ENCODE peak calls at places on chromosomes 16 and 17, in eight cellular contexts. R is prostate gland; W is tibial artery; U is A549; H is HCT116; C is CD8-positive, alpha-beta T cell; J is cardiac muscle cell; Q is left ventricle myocardium inferior. D is an unnamed sample.

GRCh38 chr17:14458724-14459123 is 157.8 kb downstream of the HS3ST3B1 start:
- DNase-seq in Q (no peak), U (no peak), J (no peak), W (no peak), H (no peak), R (no peak), C (no peak), D (no peak)

GRCh38 chr17:79992657-79993389 is 42.8 kb downstream of the TBC1D16 start:
- DNase-seq in W (no peak), H (no peak), J (no peak), Q (no peak), R (no peak), C (no peak), U (no peak), D (peak; percentile 64)

GRCh38 chr17:49016775-49017463 is 19.7 kb downstream of the IGF2BP1 start:
- DNase-seq in H (peak; percentile 76), U (peak; percentile 95), W (peak; percentile 62), J (peak; percentile 92), C (no peak), Q (no peak), R (peak; percentile 21), D (no peak)

GRCh38 chr17:73544333-73544732 is 99.9 kb downstream of the SDK2 start:
- DNase-seq in W (no peak), H (no peak), R (no peak), C (no peak), Q (no peak), J (no peak), U (no peak), D (no peak)

GRCh38 chr17:61299517-61300513 is 99.8 kb upstream of the TBX2 start:
- DNase-seq in C (no peak), U (no peak), W (no peak), Q (no peak), H (no peak), J (no peak), R (no peak), D (no peak)

GRCh38 chr17:8581002-8581658 is 49.4 kb downstream of the MYH10 start:
- DNase-seq in J (no peak), Q (no peak), R (no peak), H (no peak), C (no peak), W (no peak), U (no peak), D (no peak)

GRCh38 chr16:17345043-17345442 is 125.7 kb downstream of the XYLT1 start:
- DNase-seq in H (no peak), C (peak; percentile 27), Q (peak; percentile 46), J (peak; percentile 39), W (peak; percentile 87), R (peak; percentile 78), U (no peak), D (no peak)

GRCh38 chr16:48329138-48329537 is 56.1 kb downstream of the SIAH1 start:
- DNase-seq in C (no peak), Q (no peak), U (no peak), W (no peak), H (no peak), J (no peak), R (no peak), D (no peak)

DNA sequence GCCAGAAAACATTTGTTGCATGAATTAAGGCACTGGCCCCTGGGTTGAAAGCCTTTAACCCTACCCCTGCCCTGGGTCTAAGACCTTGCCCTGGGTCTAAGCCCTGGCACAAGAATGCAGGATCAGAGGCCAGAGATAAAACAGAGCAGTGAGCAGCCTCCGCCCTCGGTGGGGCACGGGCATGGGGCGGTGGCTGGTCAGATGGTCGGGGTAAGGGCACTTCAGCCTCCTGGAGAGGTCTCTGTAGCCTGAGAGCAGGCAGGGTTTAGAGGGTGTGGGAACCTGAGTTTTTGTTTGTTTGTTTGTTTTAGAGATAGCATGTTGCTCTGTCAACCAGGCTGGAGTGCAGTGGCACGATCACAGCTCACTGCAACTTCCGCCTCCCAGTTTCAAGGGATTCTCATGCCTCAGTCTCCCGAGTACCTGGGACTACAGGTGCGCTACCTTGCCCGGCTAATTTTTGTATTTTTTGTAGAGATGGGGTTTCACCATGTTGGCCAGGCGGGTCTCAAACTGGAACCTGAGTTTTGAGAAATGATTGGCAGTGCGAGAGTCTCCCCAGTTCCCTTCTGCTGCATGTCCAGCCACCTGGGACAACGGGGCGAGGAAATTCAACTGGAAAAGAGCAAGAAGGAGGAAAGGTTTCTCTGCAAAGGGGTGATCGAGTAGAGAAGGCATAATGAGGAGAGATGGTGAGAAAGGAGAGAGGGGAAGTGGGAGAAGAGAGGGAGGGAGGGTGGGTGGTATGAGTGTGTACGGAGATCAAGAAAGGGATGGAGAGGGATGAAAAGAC is 27.7 kb downstream of the TNS4 start:
- DNase-seq in R (no peak), C (no peak), J (no peak), Q (no peak), W (no peak), H (no peak), U (no peak), D (no peak)
- H3K27ac ChIP-seq in R (no peak overlapping the region), C (no peak overlapping the region), J (no peak overlapping the region), Q (no peak overlapping the region), W (no peak overlapping the region), H (no peak overlapping the region), U (peak overlapping the region; percentile 96), D (no peak overlapping the region)

DNA sequence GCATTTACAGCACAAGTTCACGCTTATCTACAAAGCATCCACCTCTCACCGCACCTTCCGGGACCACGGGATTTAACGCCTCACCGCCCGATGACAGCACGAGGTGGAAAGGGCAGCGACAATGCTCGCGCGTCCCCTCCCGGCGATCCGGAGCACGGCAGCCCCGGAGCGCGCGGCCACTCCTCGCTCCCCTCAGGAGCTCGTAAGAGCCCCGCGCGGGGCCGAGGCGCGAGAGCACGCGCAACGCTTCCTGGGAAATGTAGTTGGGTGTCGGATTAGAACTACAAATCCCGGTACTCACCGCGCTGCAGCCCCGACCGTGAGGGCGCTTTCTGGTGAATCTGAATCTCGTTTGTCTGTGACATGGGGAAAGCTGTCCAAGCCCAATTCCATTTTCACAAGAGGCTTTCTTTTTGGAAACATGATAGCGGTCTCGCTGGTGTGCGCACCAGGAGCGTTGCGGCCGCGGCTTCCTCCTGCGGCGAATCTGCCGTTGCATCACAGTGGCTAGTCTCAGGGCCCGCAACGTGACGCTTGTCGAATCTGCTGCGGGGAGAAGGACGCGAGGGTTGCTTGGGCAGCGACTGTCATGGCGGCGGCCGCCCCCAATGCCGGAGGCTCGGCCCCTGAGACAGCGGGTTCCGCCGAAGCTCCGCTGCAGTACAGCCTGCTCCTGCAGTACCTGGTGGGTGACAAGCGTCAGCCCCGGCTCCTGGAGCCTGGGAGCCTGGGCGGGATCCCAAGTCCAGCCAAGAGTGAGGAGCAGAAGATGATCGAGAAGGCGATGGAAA is at the start of gene TIMM22:
- DNase-seq in R (peak; percentile 92), U (peak; percentile 98), C (peak; percentile 94), J (peak; percentile 99), Q (peak; percentile 92), H (peak; percentile 96), W (peak; percentile 94), D (peak; percentile 93)
- TF ChIP-seq CTCF in R (peak; percentile 74), U (peak; percentile 97), C (peak; percentile 90), J (peak; percentile 81), Q (peak; percentile 97), H (peak; percentile 91), W (peak; percentile 86), D (peak; percentile 77)

GRCh38 chr16:51150159-51150893 is 744 bp downstream of the SALL1 start:
- DNase-seq in Q (no peak), C (no peak), W (no peak), R (no peak), U (no peak), J (peak; percentile 21), H (no peak), D (no peak)

GRCh38 chr16:51151951-51152663 is 1.0 kb upstream of the SALL1 start:
- DNase-seq in H (no peak), R (no peak), J (peak; percentile 89), U (no peak), Q (no peak), W (peak; percentile 63), C (no peak), D (peak; percentile 16)

GRCh38 chr16:51152691-51153261 is 1.7 kb upstream of the SALL1 start:
- DNase-seq in R (no peak), W (no peak), J (no peak), U (no peak), H (no peak), Q (no peak), C (no peak), D (no peak)

GRCh38 chr16:51150894-51151320 is at the start of gene SALL1:
- DNase-seq in Q (no peak), H (no peak), R (no peak), J (peak; percentile 23), W (no peak), U (no peak), C (no peak), D (no peak)

GRCh38 chr16:51151435-51151950 is 423 bp upstream of the SALL1 start:
- DNase-seq in Q (no peak), H (no peak), J (peak; percentile 89), W (no peak), U (no peak), R (no peak), C (no peak), D (no peak)
- H3K27ac ChIP-seq in Q (no peak overlapping the region), H (no peak overlapping the region), J (peak overlapping the region; percentile 89), W (no peak overlapping the region), U (peak overlapping the region; percentile 66), R (no peak overlapping the region), C (no peak overlapping the region), D (no peak overlapping the region)

GRCh38 chr16:89871895-89872294 is 1.5 kb upstream of the TCF25 start:
- DNase-seq in Q (no peak), R (no peak), W (no peak), U (no peak), H (no peak), C (no peak), J (no peak), D (no peak)

GRCh38 chr16:89869911-89870310 is 3.5 kb upstream of the TCF25 start:
- DNase-seq in H (no peak), J (no peak), W (no peak), R (no peak), Q (no peak), U (no peak), C (no peak), D (no peak)

GRCh38 chr16:89873109-89873821 is at the start of gene TCF25:
- DNase-seq in C (peak; percentile 87), J (peak; percentile 91), U (peak; percentile 73), Q (peak; percentile 83), R (peak; percentile 73), W (peak; percentile 89), H (peak; percentile 83), D (peak; percentile 90)

GRCh38 chr16:89870440-89870839 is 3.0 kb upstream of the TCF25 start:
- DNase-seq in Q (no peak), J (no peak), C (no peak), U (no peak), H (no peak), W (no peak), R (no peak), D (no peak)

DNA sequence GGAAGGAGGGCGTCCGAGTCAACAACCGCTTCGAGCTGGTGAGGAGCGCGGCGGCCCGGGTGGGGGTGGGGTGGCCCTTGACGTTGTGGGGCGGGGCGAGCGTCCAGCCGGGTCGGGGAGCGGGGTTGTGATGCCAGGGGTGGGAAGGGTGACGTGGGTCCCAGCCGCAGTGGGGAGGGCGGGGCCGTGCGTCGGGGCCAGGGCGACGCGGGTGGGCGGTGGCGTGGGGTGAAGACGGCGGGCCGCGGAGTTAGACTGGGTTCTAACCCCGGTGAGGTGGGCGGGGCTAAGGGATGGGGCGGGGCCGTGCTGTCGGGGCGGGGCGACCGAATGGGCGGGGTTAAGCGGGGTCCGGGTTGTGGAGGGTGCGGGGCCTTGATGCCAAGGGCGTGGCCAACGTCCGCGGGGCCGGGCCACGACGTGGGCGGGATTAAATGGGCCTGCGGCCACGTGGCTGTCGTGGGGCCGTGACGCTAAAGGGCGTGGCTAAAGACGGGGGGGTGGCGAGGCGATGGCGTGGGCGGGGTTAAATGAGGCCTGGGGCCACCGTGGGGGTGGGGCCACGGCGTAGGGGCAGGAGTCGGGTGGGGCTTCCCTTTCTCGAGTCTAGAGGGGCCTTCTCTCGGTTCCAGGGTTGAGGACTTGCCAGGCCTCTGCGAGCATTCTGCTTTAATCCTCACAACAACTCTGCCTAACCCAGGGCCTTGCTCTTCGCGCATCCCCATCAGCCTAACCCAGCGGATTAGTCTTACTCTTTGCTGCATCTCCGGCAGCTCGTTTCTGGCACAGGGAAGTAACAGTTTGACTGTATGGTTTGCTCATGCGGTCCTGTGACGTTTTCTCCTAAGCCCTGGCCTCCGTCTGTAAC is 664 bp downstream of the TCF25 start:
- DNase-seq in R (peak; percentile 96), H (peak; percentile 94), U (peak; percentile 77), W (peak; percentile 97), Q (peak; percentile 95), C (peak; percentile 99), J (peak; percentile 98), D (peak; percentile 99)
- TF ChIP-seq CTCF in R (no peak), H (no peak), U (no peak), W (no peak), Q (no peak), C (no peak), J (no peak), D (no peak)

D was measured in coronary artery.